ENCODE peak calls at places on chromosomes 12 and 14, in seven cellular contexts. D is foreskin fibroblast, C is cardiac fibroblast, N is lower lobe of right lung, B is stomach, H is transverse colon, M is fibroblast of the aortic adventitia. X is an unnamed sample.

GRCh38 chr14:91484744-91485143 is 25.4 kb downstream of the PPP4R3A start:
- DNase-seq in H (no peak), N (no peak), M (no peak), D (no peak), B (no peak), C (no peak), X (no peak)

GRCh38 chr14:68146812-68147211 is 327.2 kb downstream of the RAD51B start:
- DNase-seq in M (peak; percentile 99), B (no peak), H (no peak), D (peak; percentile 91), C (peak; percentile 96), N (no peak), X (peak; percentile 95)

GRCh38 chr14:45212231-45212630 is 40.8 kb downstream of the MIS18BP1 start:
- DNase-seq in B (no peak), M (no peak), D (no peak), C (no peak), N (no peak), H (no peak), X (no peak)

GRCh38 chr14:49249022-49249421 is 337.2 kb downstream of the RPS29 start:
- DNase-seq in M (no peak), H (no peak), N (no peak), C (peak; percentile 7), D (no peak), B (no peak), X (no peak)

GRCh38 chr14:104805326-104805678 is 4.4 kb downstream of the ZBTB42 start:
- DNase-seq in B (peak; percentile 57), D (peak; percentile 85), H (no peak), C (peak; percentile 93), N (peak; percentile 69), M (peak; percentile 72), X (no peak)

GRCh38 chr12:132444957-132445883 is 44.7 kb upstream of the FBRSL1 start:
- DNase-seq in N (peak; percentile 71), H (peak; percentile 60), B (peak; percentile 43), D (no peak), M (no peak), C (no peak), X (no peak)

GRCh38 chr14:31952573-31952972 is 124.5 kb upstream of the ARHGAP5 start:
- DNase-seq in N (no peak), B (no peak), M (no peak), D (no peak), H (no peak), C (no peak), X (no peak)

GRCh38 chr14:77097006-77097688 is 911 bp upstream of the CIPC start:
- DNase-seq in H (no peak), C (peak; percentile 51), B (no peak), M (peak; percentile 34), N (no peak), D (peak; percentile 23), X (no peak)

GRCh38 chr12:121089031-121089812 is 43.5 kb upstream of the P2RX7 start:
- DNase-seq in M (no peak), B (peak; percentile 36), H (peak; percentile 44), N (no peak), C (no peak), D (no peak), X (no peak)

GRCh38 chr12:119036878-119037493 is 55.6 kb downstream of the SRRM4 start:
- DNase-seq in M (no peak), C (peak; percentile 2), D (no peak), B (peak; percentile 31), H (peak; percentile 8), N (no peak), X (no peak)

GRCh38 chr12:104588048-104588942 is 131.5 kb downstream of the CHST11 start:
- DNase-seq in B (no peak), H (no peak), C (no peak), D (peak; percentile 80), M (peak; percentile 63), N (no peak), X (peak; percentile 79)

DNA sequence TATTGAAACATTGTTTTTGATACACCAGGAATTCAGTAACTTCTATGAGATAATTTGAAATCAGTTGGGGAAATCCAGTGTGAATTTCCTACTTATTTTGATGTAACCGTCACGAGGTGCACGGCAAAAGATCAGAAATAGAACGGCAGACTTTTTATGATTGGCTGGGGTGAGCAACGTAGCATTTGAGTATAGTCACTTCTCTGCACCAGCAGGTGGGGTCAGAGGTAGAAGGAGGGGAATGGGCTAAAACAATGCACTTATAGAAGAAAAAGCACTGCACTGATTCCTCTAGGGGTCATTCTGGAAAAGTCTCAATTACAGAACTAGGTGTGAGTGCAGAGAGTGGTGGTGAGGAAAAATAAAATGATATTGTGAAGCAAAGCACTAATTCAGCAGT is 7.9 kb upstream of the SSPN start:
- DNase-seq in H (no peak), N (no peak), D (no peak), B (no peak), C (no peak), M (peak; percentile 25), X (no peak)
- TF ChIP-seq CTCF in H (no peak), N (no peak), D (no peak), B (no peak), C (no peak), M (peak; percentile 1), X (no peak)

GRCh38 chr14:81584495-81584894 is 50.8 kb upstream of the SEL1L start:
- DNase-seq in B (no peak), M (no peak), C (no peak), D (no peak), N (no peak), H (no peak), X (no peak)

GRCh38 chr14:81579115-81579514 is 45.5 kb upstream of the SEL1L start:
- DNase-seq in C (no peak), D (no peak), H (no peak), M (no peak), B (no peak), N (no peak), X (no peak)

GRCh38 chr14:81582420-81582819 is 48.8 kb upstream of the SEL1L start:
- DNase-seq in M (peak; percentile 3), D (no peak), B (no peak), H (no peak), N (no peak), C (peak; percentile 6), X (no peak)
- H3K4me3 ChIP-seq in M (no peak overlapping the region), D (no peak overlapping the region), B (no peak overlapping the region), H (no peak overlapping the region), N (no peak overlapping the region), C (no peak overlapping the region), X (no peak overlapping the region)

GRCh38 chr12:19129486-19130223 is at the start of gene PLEKHA5:
- DNase-seq in N (peak; percentile 75), D (peak; percentile 77), M (peak; percentile 57), H (peak; percentile 75), B (peak; percentile 79), C (peak; percentile 85), X (no peak)
- TF ChIP-seq CTCF in N (peak; percentile 33), D (no peak), M (no peak), H (peak; percentile 23), B (no peak), C (no peak), X (peak; percentile 17)

DNA sequence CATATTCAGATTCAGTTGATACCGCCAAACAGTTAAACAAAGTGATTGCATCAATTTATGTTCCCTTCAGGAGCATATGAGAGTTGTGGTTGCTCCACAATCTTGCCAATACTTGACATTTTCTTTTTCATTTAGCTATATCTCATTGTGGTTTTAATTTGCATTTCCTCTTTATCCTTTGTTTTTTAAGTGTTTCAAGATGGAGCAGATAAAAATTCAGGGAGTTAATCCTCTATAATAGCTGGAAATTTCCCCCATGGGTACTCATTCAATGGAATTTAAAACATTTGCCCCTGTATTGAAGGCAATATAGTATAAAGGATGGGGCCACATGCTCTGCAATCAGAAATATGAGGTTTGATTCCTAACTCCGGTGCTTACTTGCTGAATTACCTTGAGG is 1.1 kb upstream of the EXD2 start:
- DNase-seq in C (no peak), D (no peak), M (no peak), B (no peak), H (no peak), N (no peak), X (no peak)
- H3K4me3 ChIP-seq in C (no peak overlapping the region), D (no peak overlapping the region), M (no peak overlapping the region), B (no peak overlapping the region), H (no peak overlapping the region), N (no peak overlapping the region), X (no peak overlapping the region)

X was measured in epithelial cell of proximal tubule.